ENCODE peak calls at places on chromosome 1, in ten cellular contexts. R, H, J, W, S, E, P, T, L and K are unnamed samples.

GRCh38 chr1:224503161-224504118 is 68.8 kb upstream of the WDR26 start:
- DNase-seq in E (peak; percentile 64), T (peak; percentile 92), R (peak; percentile 97), J (peak; percentile 75), H (no peak), L (peak; percentile 96), S (peak; percentile 49), W (no peak), P (peak; percentile 81), K (peak; percentile 88)

GRCh38 chr1:146032613-146033219 is 11.2 kb upstream of the HJV start:
- DNase-seq in E (peak; percentile 76), H (no peak), S (no peak), R (no peak), W (no peak), L (peak; percentile 64), T (peak; percentile 55), P (no peak), J (no peak), K (no peak)

GRCh38 chr1:246254854-246255253 is 252.2 kb downstream of the SMYD3 start:
- DNase-seq in H (no peak), L (no peak), E (no peak), R (no peak), J (no peak), T (no peak), W (no peak), S (no peak), P (no peak), K (no peak)

GRCh38 chr1:9890224-9890731 is 19.8 kb downstream of the CTNNBIP1 start:
- DNase-seq in E (peak; percentile 96), R (peak; percentile 64), H (no peak), L (peak; percentile 96), T (peak; percentile 83), P (no peak), S (no peak), W (no peak), J (peak; percentile 56), K (no peak)

GRCh38 chr1:218073062-218073461 is 212.0 kb upstream of the RRP15 start:
- DNase-seq in S (no peak), W (no peak), R (no peak), H (no peak), T (no peak), E (no peak), J (no peak), P (no peak), L (no peak), K (no peak)

GRCh38 chr1:34237416-34237815 is 60.7 kb downstream of the C1orf94 start:
- DNase-seq in P (no peak), E (no peak), W (no peak), L (no peak), J (no peak), H (no peak), R (no peak), S (no peak), T (no peak), K (no peak)

GRCh38 chr1:191752342-191752741 is 405.9 kb upstream of the RGS18 start:
- DNase-seq in J (no peak), R (no peak), T (no peak), S (no peak), L (peak; percentile 6), E (no peak), W (no peak), P (no peak), H (no peak), K (no peak)

GRCh38 chr1:47755368-47755990 is 241.7 kb downstream of the TRABD2B start:
- DNase-seq in E (peak; percentile 23), J (no peak), S (no peak), W (no peak), H (peak; percentile 60), R (peak; percentile 35), P (no peak), T (no peak), L (peak; percentile 6), K (peak; percentile 53)

GRCh38 chr1:76287917-76288316 is 213.4 kb downstream of the ST6GALNAC3 start:
- DNase-seq in E (no peak), R (no peak), S (no peak), J (no peak), W (no peak), T (no peak), P (no peak), L (no peak), H (no peak), K (no peak)

GRCh38 chr1:2038229-2038628 is 12.0 kb upstream of the PRKCZ start:
- DNase-seq in W (no peak), T (no peak), H (no peak), J (no peak), S (no peak), P (no peak), L (no peak), R (no peak), E (no peak), K (no peak)

GRCh38 chr1:114755006-114755936 is 2.5 kb downstream of the CSDE1 start:
- DNase-seq in P (no peak), J (no peak), E (peak; percentile 10), R (no peak), W (no peak), H (no peak), S (no peak), L (no peak), T (peak; percentile 19), K (no peak)

GRCh38 chr1:168321945-168322344 is 41.3 kb downstream of the TBX19 start:
- DNase-seq in E (peak; percentile 69), L (peak; percentile 41), T (no peak), P (no peak), H (no peak), S (no peak), R (no peak), W (no peak), J (no peak), K (no peak)

GRCh38 chr1:195580988-195581387 is 1027.3 kb downstream of the KCNT2 start:
- DNase-seq in T (no peak), E (peak; percentile 29), L (no peak), P (no peak), S (no peak), W (no peak), J (no peak), R (no peak), H (no peak), K (no peak)